ENCODE peak calls at places on chromosomes 4 and X, in four cellular contexts. Z is uterus, G is body of pancreas, R is HepG2. I is an unnamed sample.

GRCh38 chrX:40266490-40267333 is 169.0 kb upstream of the BCOR start:
- DNase-seq in G (peak), Z (peak), R (peak), I (peak)

GRCh38 chrX:86910027-86910426 is 607.6 kb upstream of the KLHL4 start:
- DNase-seq in R (no peak), G (no peak), Z (no peak), I (no peak)

GRCh38 chr4:103634236-103634635 is 85.5 kb downstream of the TACR3 start:
- DNase-seq in G (no peak), R (no peak), Z (no peak), I (no peak)

GRCh38 chr4:98905834-98906233 is 23.1 kb downstream of the EIF4E start:
- DNase-seq in Z (no peak), G (no peak), R (no peak), I (no peak)

GRCh38 chr4:150385606-150386005 is 196.3 kb upstream of the MAB21L2 start:
- DNase-seq in Z (no peak), G (no peak), R (no peak), I (no peak)

GRCh38 chr4:8644966-8645752 is 52.6 kb downstream of the CPZ start:
- DNase-seq in Z (no peak), G (no peak), R (no peak), I (peak)

GRCh38 chrX:55488559-55489314 is 911 bp downstream of the USP51 start:
- DNase-seq in Z (peak), G (peak), R (no peak), I (peak)

GRCh38 chr4:102560115-102560514 is 59.0 kb downstream of the NFKB1 start:
- DNase-seq in G (no peak), R (no peak), Z (no peak), I (no peak)

GRCh38 chr4:142777045-142777743 is 68.9 kb downstream of the INPP4B start:
- DNase-seq in R (no peak), Z (no peak), G (peak), I (no peak)

GRCh38 chr4:24496597-24496996 is 87.8 kb downstream of the DHX15 start:
- DNase-seq in R (no peak), G (no peak), Z (no peak), I (no peak)

GRCh38 chr4:2728806-2729532 is 27.2 kb downstream of the TNIP2 start:
- DNase-seq in R (no peak), G (no peak), Z (no peak), I (no peak)

GRCh38 chr4:171342646-171343045 is 470.6 kb upstream of the GALNTL6 start:
- DNase-seq in R (no peak), Z (no peak), G (no peak), I (no peak)

GRCh38 chr4:17688011-17688441 is 73.6 kb downstream of the MED28 start:
- DNase-seq in Z (no peak), G (no peak), R (no peak), I (no peak)

GRCh38 chrX:148381603-148382002 is 118.8 kb upstream of the AFF2 start:
- DNase-seq in G (no peak), Z (no peak), R (no peak), I (no peak)

GRCh38 chr4:161577604-161578301 is 586.0 kb downstream of the FSTL5 start:
- DNase-seq in G (no peak), Z (no peak), R (no peak), I (no peak)

GRCh38 chr4:3363411-3364141 is 70.8 kb downstream of the RGS12 start:
- DNase-seq in R (no peak), G (no peak), Z (no peak), I (no peak)

GRCh38 chrX:120137439-120137838 is 21.0 kb upstream of the RHOXF2 start:
- DNase-seq in G (no peak), Z (no peak), R (no peak), I (no peak)

GRCh38 chrX:94751611-94752010 is 1077.6 kb downstream of the FAM133A start:
- DNase-seq in Z (no peak), G (no peak), R (no peak), I (no peak)

GRCh38 chrX:78104447-78105176 is 564 bp downstream of the PGK1 start:
- DNase-seq in Z (peak), G (peak), R (peak), I (peak)

GRCh38 chrX:53939127-53939526 is 105.1 kb downstream of the PHF8 start:
- DNase-seq in Z (no peak), G (no peak), R (no peak), I (no peak)

GRCh38 chr4:80831383-80832361 is 198.8 kb upstream of the BMP3 start:
- DNase-seq in R (no peak), Z (no peak), G (no peak), I (no peak)

GRCh38 chr4:158020175-158020574 is 152.7 kb downstream of the GASK1B start:
- DNase-seq in Z (peak), R (peak), G (no peak), I (no peak)

GRCh38 chr4:10960386-10960785 is 275.8 kb upstream of the CLNK start:
- DNase-seq in G (no peak), R (no peak), Z (no peak), I (no peak)

GRCh38 chrX:74251006-74251930 is 52.7 kb upstream of the ZCCHC13 start:
- DNase-seq in R (peak), G (no peak), Z (no peak), I (no peak)

GRCh38 chr4:70849277-70849676 is 9.6 kb upstream of the GRSF1 start:
- DNase-seq in Z (no peak), G (no peak), R (no peak), I (no peak)

GRCh38 chrX:131053076-131053475 is 5.1 kb upstream of the ARHGAP36 start:
- DNase-seq in G (no peak), R (no peak), Z (no peak), I (no peak)

GRCh38 chrX:22060451-22060940 is 28.4 kb downstream of the PHEX start:
- DNase-seq in Z (no peak), R (no peak), G (no peak), I (no peak)

GRCh38 chr4:89514811-89515210 is 207.2 kb upstream of the GPRIN3 start:
- DNase-seq in Z (no peak), R (no peak), G (no peak), I (no peak)

GRCh38 chr4:78369691-78370090 is 181.9 kb upstream of the ANXA3 start:
- DNase-seq in Z (no peak), R (no peak), G (no peak), I (no peak)

GRCh38 chr4:74623041-74623440 is 171.3 kb downstream of the BTC start:
- DNase-seq in R (peak), G (no peak), Z (no peak), I (no peak)

GRCh38 chrX:78710146-78710545 is 37.4 kb upstream of the LPAR4 start:
- DNase-seq in Z (no peak), R (no peak), G (no peak), I (no peak)

GRCh38 chrX:252421-253291 is 28.5 kb upstream of the PLCXD1 start:
- DNase-seq in R (no peak), G (no peak), Z (no peak), I (no peak)

GRCh38 chr4:127623755-127624087 is 9.0 kb upstream of the INTU start:
- DNase-seq in R (no peak), G (no peak), Z (no peak), I (no peak)

GRCh38 chr4:76532810-76533209 is 97.8 kb downstream of the SHROOM3 start:
- DNase-seq in R (no peak), Z (no peak), G (no peak), I (no peak)

DNA sequence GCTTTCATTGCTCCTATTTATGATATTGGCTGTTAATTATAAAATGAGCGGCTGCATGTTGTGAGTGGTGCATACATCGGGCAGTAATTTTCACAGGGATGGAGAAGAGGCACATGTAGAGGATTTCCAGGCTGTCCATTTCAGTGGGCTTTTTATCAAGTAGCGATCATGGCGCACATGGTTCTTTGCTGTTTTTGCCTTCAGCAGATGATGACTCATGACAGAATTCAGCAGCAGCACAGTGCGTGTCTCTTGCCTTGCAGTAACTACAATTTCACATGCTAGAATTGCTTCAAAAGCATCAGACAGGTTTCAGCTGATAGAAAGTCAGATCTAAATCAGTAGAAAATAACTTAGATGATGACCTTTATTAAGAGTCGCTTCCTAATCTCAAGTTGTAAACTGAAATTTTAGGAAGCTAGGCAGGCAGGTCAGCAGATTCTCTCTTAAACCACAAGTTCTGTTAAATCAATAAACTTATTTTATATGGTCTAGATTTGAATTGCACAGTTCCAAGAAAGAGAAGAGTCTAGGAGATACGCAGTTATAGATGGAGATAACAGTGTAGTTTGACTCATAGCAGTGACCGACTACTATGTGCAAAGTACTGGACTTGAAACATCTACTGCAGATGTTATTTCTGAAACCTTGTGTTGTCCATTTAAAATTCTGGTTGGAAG is 35.8 kb downstream of the LRP2BP start:
- DNase-seq in Z (no peak), G (no peak), R (no peak), I (no peak)
- TF ChIP-seq POLR2A in Z (no peak), G (no peak), R (no peak), I (no peak)

GRCh38 chr4:140049024-140049923 is 104.7 kb downstream of the MAML3 start:
- DNase-seq in R (peak), Z (peak), G (peak), I (no peak)
- TF ChIP-seq CTCF in R (peak), Z (peak), G (peak), I (no peak)

GRCh38 chr4:4577359-4577875 is 35.6 kb upstream of the STX18 start:
- DNase-seq in R (no peak), G (no peak), Z (no peak), I (no peak)

GRCh38 chr4:4572821-4573220 is 31.0 kb upstream of the STX18 start:
- DNase-seq in Z (no peak), R (no peak), G (no peak), I (no peak)

GRCh38 chr4:4574792-4575191 is 32.9 kb upstream of the STX18 start:
- DNase-seq in G (peak), R (no peak), Z (peak), I (no peak)

GRCh38 chr4:4574052-4574451 is 32.2 kb upstream of the STX18 start:
- DNase-seq in R (no peak), Z (no peak), G (no peak), I (no peak)

GRCh38 chr4:4575284-4576211 is 33.7 kb upstream of the STX18 start:
- DNase-seq in G (peak), R (no peak), Z (peak), I (peak)
- TF ChIP-seq POLR2A in G (no peak), R (no peak), Z (no peak), I (no peak)

GRCh38 chrX:101462892-101463291 is 22.4 kb upstream of the ARMCX4 start:
- DNase-seq in Z (no peak), R (peak), G (no peak), I (no peak)
- TF ChIP-seq CTCF in Z (no peak), R (peak), G (no peak), I (no peak)

GRCh38 chrX:13653022-13653693 is at the start of gene TCEANC:
- DNase-seq in G (peak), Z (peak), R (peak), I (peak)
- TF ChIP-seq POLR2A in G (peak), Z (peak), R (peak), I (no peak)